ENCODE peak calls at places on chromosomes 4 and X, in eight cellular contexts. E, K, B, I, M, Q, T and J are unnamed samples.

GRCh38 chrX:39821011-39821708 is 276.6 kb downstream of the BCOR start:
- DNase-seq in E (no peak), K (peak), B (no peak), I (peak), M (peak), Q (no peak), T (peak), J (no peak)

GRCh38 chrX:39690541-39691415 is 407.0 kb downstream of the BCOR start:
- DNase-seq in E (no peak), K (no peak), B (no peak), I (no peak), M (no peak), Q (no peak), T (no peak), J (no peak)

GRCh38 chr4:179625391-179625790 is 2183.2 kb upstream of the AGA start:
- DNase-seq in E (peak), K (no peak), B (no peak), I (no peak), M (peak), Q (no peak), T (no peak), J (no peak)

GRCh38 chr4:72997409-72997808 is 72.1 kb downstream of the COX18 start:
- DNase-seq in E (peak), K (no peak), B (no peak), I (no peak), M (peak), Q (no peak), T (no peak), J (no peak)

GRCh38 chr4:2743518-2744445 is 12.4 kb downstream of the TNIP2 start:
- DNase-seq in E (no peak), K (no peak), B (no peak), I (no peak), M (no peak), Q (no peak), T (peak), J (no peak)

GRCh38 chrX:68443155-68443868 is 10.0 kb upstream of the OPHN1 start:
- DNase-seq in E (peak), K (no peak), B (peak), I (no peak), M (peak), Q (no peak), T (no peak), J (peak)

GRCh38 chr4:67897686-67898085 is 13.9 kb upstream of the TMPRSS11D start:
- DNase-seq in E (no peak), K (no peak), B (no peak), I (no peak), M (no peak), Q (no peak), T (no peak), J (no peak)

GRCh38 chr4:33283818-33284217 is 2563.6 kb downstream of the PCDH7 start:
- DNase-seq in E (no peak), K (no peak), B (no peak), I (no peak), M (no peak), Q (no peak), T (no peak), J (no peak)

GRCh38 chrX:64204701-64205440 is 637 bp downstream of the AMER1 start:
- DNase-seq in E (peak), K (peak), B (peak), I (peak), M (peak), Q (no peak), T (peak), J (peak)

GRCh38 chr4:97910005-97910404 is 233.3 kb downstream of the STPG2 start:
- DNase-seq in E (no peak), K (no peak), B (no peak), I (no peak), M (no peak), Q (no peak), T (peak), J (no peak)

GRCh38 chrX:130170752-130171445 is 863 bp upstream of the RAB33A start:
- DNase-seq in E (no peak), K (no peak), B (peak), I (peak), M (peak), Q (no peak), T (peak), J (peak)

GRCh38 chr4:141636771-141637460 is 533 bp downstream of the IL15 start:
- DNase-seq in E (peak), K (peak), B (peak), I (peak), M (peak), Q (peak), T (peak), J (no peak)

GRCh38 chr4:71872767-71873422 is 89.0 kb upstream of the GC start:
- DNase-seq in E (no peak), K (no peak), B (no peak), I (no peak), M (no peak), Q (no peak), T (no peak), J (no peak)

GRCh38 chr4:47531241-47531953 is 46.3 kb downstream of the ATP10D start:
- DNase-seq in E (peak), K (no peak), B (peak), I (no peak), M (peak), Q (no peak), T (no peak), J (peak)

GRCh38 chr4:152735302-152735917 is 44.1 kb downstream of the TIGD4 start:
- DNase-seq in E (peak), K (no peak), B (no peak), I (no peak), M (peak), Q (no peak), T (no peak), J (no peak)

GRCh38 chr4:89303177-89303576 is 4.4 kb downstream of the GPRIN3 start:
- DNase-seq in E (peak), K (no peak), B (peak), I (no peak), M (no peak), Q (no peak), T (no peak), J (no peak)

GRCh38 chrX:135522132-135522530 is 1.7 kb downstream of the INTS6L start:
- DNase-seq in E (no peak), K (no peak), B (no peak), I (no peak), M (no peak), Q (no peak), T (no peak), J (no peak)

GRCh38 chr4:176406297-176406696 is 86.5 kb downstream of the SPCS3 start:
- DNase-seq in E (no peak), K (no peak), B (no peak), I (no peak), M (no peak), Q (no peak), T (no peak), J (no peak)

GRCh38 chrX:15567267-15567666 is 33.5 kb downstream of the ACE2 start:
- DNase-seq in E (no peak), K (no peak), B (no peak), I (no peak), M (no peak), Q (no peak), T (no peak), J (no peak)